ENCODE peak calls at places on chromosomes 4 and X, in four cellular contexts. D, Q, Z and V are unnamed samples. For H3K27me3, the result is how much of the 10 kb centered on the place peaks cover.

GRCh38 chr4:38062088-38062893 is 102.1 kb downstream of the PTTG2 start:
- DNase-seq in D (peak), Q (peak), Z (peak), V (peak)

GRCh38 chrX:68692651-68693050 is 45.2 kb downstream of the STARD8 start:
- DNase-seq in D (peak), Q (no peak), Z (no peak), V (no peak)

GRCh38 chr4:24473309-24473721 is 111.0 kb downstream of the DHX15 start:
- DNase-seq in D (peak), Q (no peak), Z (no peak), V (peak)

GRCh38 chr4:118729287-118730286 is 44.4 kb downstream of the METTL14 start:
- DNase-seq in D (peak), Q (no peak), Z (no peak), V (no peak)

GRCh38 chrX:47854474-47854873 is 17.8 kb downstream of the ZNF81 start:
- DNase-seq in D (peak), Q (no peak), Z (peak), V (peak)

GRCh38 chr4:151045907-151046306 is 30.8 kb upstream of the LRBA start:
- DNase-seq in D (no peak), Q (no peak), Z (peak), V (peak)

GRCh38 chr4:36348403-36348938 is 67.1 kb downstream of the DTHD1 start:
- DNase-seq in D (no peak), Q (no peak), Z (no peak), V (no peak)

GRCh38 chrX:40096395-40097091 is 1.2 kb downstream of the BCOR start:
- DNase-seq in D (peak), Q (no peak), Z (peak), V (no peak)

GRCh38 chr4:74230902-74231499 is 73.1 kb downstream of the MTHFD2L start:
- DNase-seq in D (peak), Q (no peak), Z (no peak), V (no peak)

GRCh38 chrX:129983575-129984131 is 1.2 kb downstream of the BCORL1 start:
- DNase-seq in D (no peak), Q (no peak), Z (peak), V (peak)

GRCh38 chrX:88937616-88938015 is 190.6 kb downstream of the CPXCR1 start:
- DNase-seq in D (no peak), Q (no peak), Z (no peak), V (no peak)

GRCh38 chr4:38664704-38665401 is 854 bp downstream of the KLF3 start:
- DNase-seq in D (peak), Q (peak), Z (peak), V (peak)

GRCh38 chrX:107827137-107827831 is 1.6 kb downstream of the MID2 start:
- DNase-seq in D (no peak), Q (no peak), Z (no peak), V (no peak)

GRCh38 chrX:140274761-140275525 is 229.9 kb downstream of the SOX3 start:
- DNase-seq in D (peak), Q (no peak), Z (peak), V (no peak)

GRCh38 chr4:76954489-76954888 is 4.9 kb downstream of the SEPTIN11 start:
- DNase-seq in D (no peak), Q (no peak), Z (no peak), V (no peak)

GRCh38 chr4:99947608-99948007 is 1.2 kb upstream of the DNAJB14 start:
- DNase-seq in D (no peak), Q (no peak), Z (no peak), V (no peak)

GRCh38 chr4:27666943-27667342 is 806.3 kb downstream of the STIM2 start:
- DNase-seq in D (no peak), Q (no peak), Z (peak), V (peak)

GRCh38 chrX:39823424-39823823 is 274.3 kb downstream of the BCOR start:
- DNase-seq in D (no peak), Q (no peak), Z (no peak), V (no peak)

GRCh38 chrX:30713061-30713525 is 59.9 kb downstream of the GK start:
- DNase-seq in D (peak), Q (no peak), Z (peak), V (peak)

GRCh38 chr4:15870921-15871664 is 67.4 kb downstream of the FGFBP1 start:
- DNase-seq in D (no peak), Q (no peak), Z (no peak), V (no peak)

GRCh38 chr4:144353240-144353639 is 212.7 kb upstream of the GYPA start:
- DNase-seq in D (no peak), Q (no peak), Z (no peak), V (no peak)

GRCh38 chrX:140664939-140665338 is 44.6 kb upstream of the LINC00632 start:
- DNase-seq in D (peak), Q (no peak), Z (no peak), V (no peak)

GRCh38 chr4:85543832-85544231 is 68.9 kb downstream of the ARHGAP24 start:
- DNase-seq in D (peak), Q (no peak), Z (no peak), V (no peak)

GRCh38 chr4:4750187-4750586 is 109.3 kb upstream of the MSX1 start:
- DNase-seq in D (no peak), Q (no peak), Z (peak), V (no peak)

GRCh38 chr4:108512615-108513505 is 107.5 kb upstream of the RPL34 start:
- DNase-seq in D (peak), Q (no peak), Z (peak), V (peak)

GRCh38 chr4:165293927-165294649 is 33.4 kb upstream of the MSMO1 start:
- DNase-seq in D (no peak), Q (no peak), Z (no peak), V (no peak)

GRCh38 chrX:114712466-114712865 is 128.6 kb downstream of the HTR2C start:
- DNase-seq in D (no peak), Q (no peak), Z (no peak), V (no peak)

GRCh38 chr4:79862842-79863241 is 210.2 kb downstream of the ANTXR2 start:
- DNase-seq in D (no peak), Q (no peak), Z (no peak), V (peak)

GRCh38 chr4:8914461-8915171 is 43.0 kb upstream of the HMX1 start:
- DNase-seq in D (no peak), Q (peak), Z (no peak), V (no peak)

GRCh38 chr4:124804584-124804983 is 92.1 kb upstream of the ANKRD50 start:
- DNase-seq in D (peak), Q (no peak), Z (no peak), V (no peak)

GRCh38 chr4:75726577-75726976 is 2.2 kb downstream of the USO1 start:
- DNase-seq in D (peak), Q (no peak), Z (no peak), V (no peak)

GRCh38 chr4:72489267-72489666 is 79.8 kb downstream of the ADAMTS3 start:
- DNase-seq in D (peak), Q (no peak), Z (no peak), V (no peak)

GRCh38 chr4:176333076-176333475 is 13.3 kb downstream of the SPCS3 start:
- DNase-seq in D (peak), Q (no peak), Z (no peak), V (no peak)

GRCh38 chrX:12032082-12032481 is 106.2 kb upstream of the FRMPD4 start:
- DNase-seq in D (no peak), Q (no peak), Z (no peak), V (no peak)

GRCh38 chr4:174377613-174378012 is 93.9 kb downstream of the CEP44 start:
- DNase-seq in D (peak), Q (no peak), Z (no peak), V (no peak)

GRCh38 chr4:7365472-7366179 is 69.1 kb downstream of the PSAPL1 start:
- DNase-seq in D (no peak), Q (no peak), Z (no peak), V (no peak)

DNA sequence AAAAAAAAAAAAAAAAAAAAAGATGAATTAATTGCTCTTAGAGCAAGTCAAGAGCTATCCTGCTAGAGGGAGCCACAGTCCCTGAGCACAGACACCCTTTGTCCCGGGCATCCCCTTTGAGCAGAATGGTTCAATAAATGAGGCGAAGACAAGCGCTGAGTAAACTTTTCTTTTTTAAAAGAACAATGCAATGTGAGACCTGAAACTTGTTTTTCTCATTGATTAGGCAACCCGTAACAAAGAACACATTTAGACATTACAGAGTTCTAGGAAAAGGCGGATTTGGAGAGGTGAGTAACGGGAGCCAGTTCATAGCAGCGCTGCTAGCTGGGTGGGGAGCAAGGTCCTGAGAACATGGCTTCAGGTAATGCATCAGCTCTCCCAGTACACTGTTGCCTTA is 46.1 kb downstream of the GRK4 start:
- DNase-seq in D (no peak), Q (peak), Z (peak), V (no peak)
- TF ChIP-seq CTCF in D (peak), Q (no peak), Z (peak), V (peak)

GRCh38 chr4:138802499-138802898 is 213.1 kb upstream of the NOCT start:
- DNase-seq in D (peak), Q (no peak), Z (no peak), V (no peak)

DNA sequence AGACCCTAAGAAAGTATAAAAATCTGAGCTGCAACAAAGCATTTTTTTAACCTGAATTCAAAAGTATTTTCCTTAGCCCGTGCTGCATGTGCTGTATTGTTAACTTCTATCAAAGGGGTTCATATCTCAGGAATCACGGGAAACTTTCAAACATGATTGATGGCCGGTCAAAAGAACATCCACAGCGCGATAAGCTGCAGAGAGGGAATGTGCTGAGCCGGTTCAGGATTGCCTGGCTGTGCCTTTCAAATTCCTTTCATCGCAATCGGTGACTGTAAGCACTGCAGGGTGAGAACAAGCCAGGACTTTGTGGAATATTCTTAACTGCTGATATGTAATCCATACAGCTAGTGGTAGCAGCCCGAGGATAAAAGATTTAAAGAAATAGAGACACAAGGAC is 210.9 kb upstream of the NOCT start:
- DNase-seq in D (peak), Q (no peak), Z (no peak), V (peak)
- H3K27me3 ChIP-seq in D (under half), Q (under half), Z (under half), V (under half)

GRCh38 chrX:104712515-104712914 is 146.5 kb downstream of the IL1RAPL2 start:
- DNase-seq in D (no peak), Q (no peak), Z (no peak), V (no peak)
- TF ChIP-seq CTCF in D (no peak), Q (no peak), Z (no peak), V (no peak)

DNA sequence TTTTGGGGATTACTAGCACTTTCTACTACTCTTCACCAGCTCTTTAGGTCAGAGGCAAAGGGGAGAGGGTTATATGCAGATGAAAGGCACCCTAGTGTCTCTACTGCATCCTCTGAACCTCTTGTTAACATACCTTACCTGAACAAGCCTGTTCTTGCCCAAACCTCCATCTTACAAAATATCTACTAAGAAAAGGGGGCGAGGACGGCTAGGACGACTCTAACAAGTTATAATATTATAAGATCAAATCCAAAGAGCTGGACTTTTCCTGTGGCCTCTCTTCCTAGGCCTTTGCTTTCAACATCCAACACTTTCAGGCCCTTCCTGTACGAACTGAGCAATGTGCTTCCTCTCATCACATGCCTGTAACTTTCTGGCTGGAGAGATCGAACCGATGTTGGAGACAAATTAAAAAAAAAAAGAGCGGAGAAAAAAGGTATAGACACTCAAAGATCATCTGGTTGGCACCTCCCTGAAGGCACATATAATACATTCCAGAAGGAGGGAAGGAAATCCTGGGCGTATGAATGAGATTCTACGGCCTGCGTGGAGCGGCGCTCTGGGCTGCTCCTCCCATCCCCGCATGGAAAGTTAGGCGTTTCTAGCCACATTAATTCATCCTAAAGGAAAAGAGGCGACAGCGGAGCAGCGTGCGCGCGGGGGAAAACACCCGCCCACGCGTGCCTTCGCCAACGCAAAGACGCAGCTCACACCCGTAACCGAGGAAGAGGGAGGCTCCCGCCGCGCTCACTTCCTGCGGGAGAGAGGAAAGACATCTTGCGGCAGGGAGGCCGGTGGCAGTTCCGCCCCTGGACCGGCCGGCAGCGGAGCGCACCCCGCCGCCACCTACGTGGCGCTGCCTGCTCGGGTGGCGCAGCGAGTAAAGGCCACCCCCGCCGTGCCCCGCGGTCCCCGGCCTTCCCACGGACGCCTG is 803 bp downstream of the PRDM5 start:
- DNase-seq in D (peak), Q (peak), Z (peak), V (peak)
- H3K27me3 ChIP-seq in D (under half), Q (under half), Z (under half), V (under half)

DNA sequence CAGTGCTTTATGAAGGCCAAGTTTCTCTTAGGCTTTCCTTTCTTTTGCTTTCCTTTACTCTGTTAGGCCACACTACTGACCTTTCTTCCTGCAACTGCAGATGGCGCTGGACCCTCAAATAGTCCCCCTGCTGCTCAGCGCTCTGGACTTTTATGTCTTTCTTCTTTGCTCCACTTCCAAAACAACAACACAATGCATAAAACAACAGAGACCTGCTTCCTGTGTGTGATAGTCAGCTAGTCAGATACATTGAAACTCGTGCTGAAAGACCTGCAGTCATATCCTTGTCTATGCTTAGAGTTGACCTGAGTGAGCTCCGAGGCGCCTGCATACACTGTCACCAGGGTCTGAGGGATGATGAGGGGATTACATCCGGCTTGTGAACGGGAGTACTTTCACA is 108.9 kb upstream of the TEX13D start:
- DNase-seq in D (no peak), Q (no peak), Z (peak), V (no peak)
- TF ChIP-seq CTCF in D (no peak), Q (no peak), Z (peak), V (peak)